ENCODE peak calls at places on chromosomes 3 and 15, in four cellular contexts. P is transverse colon, S is foreskin fibroblast, M is heart right ventricle. E is an unnamed sample.

GRCh38 chr15:74978503-74978902 is 16.9 kb upstream of the SCAMP5 start:
- DNase-seq in P (no peak), S (peak; percentile 59), M (no peak), E (no peak)

GRCh38 chr15:75713338-75713895 is 769 bp upstream of the CSPG4 start:
- DNase-seq in P (peak; percentile 51), S (peak; percentile 30), M (no peak), E (no peak)

GRCh38 chr3:168794427-168794826 is 698.7 kb upstream of the GOLIM4 start:
- DNase-seq in P (no peak), S (no peak), M (no peak), E (no peak)

GRCh38 chr3:152458023-152458724 is 189.4 kb downstream of the MBNL1 start:
- DNase-seq in P (no peak), S (no peak), M (no peak), E (no peak)

GRCh38 chr3:126338796-126339241 is 18.4 kb downstream of the KLF15 start:
- DNase-seq in P (peak; percentile 5), S (no peak), M (no peak), E (no peak)

GRCh38 chr15:95663156-95663831 is 667.2 kb upstream of the NR2F2 start:
- DNase-seq in P (no peak), S (peak; percentile 66), M (no peak), E (no peak)

GRCh38 chr3:50238549-50239026 is 2.6 kb downstream of the GNAI2 start:
- DNase-seq in P (peak; percentile 93), S (peak; percentile 41), M (peak; percentile 89), E (peak; percentile 82)

GRCh38 chr15:64921711-64922110 is 10.0 kb downstream of the ANKDD1A start:
- DNase-seq in P (no peak), S (no peak), M (no peak), E (no peak)

GRCh38 chr3:146827836-146828235 is 222.7 kb upstream of the PLSCR5 start:
- DNase-seq in P (no peak), S (no peak), M (no peak), E (no peak)

DNA sequence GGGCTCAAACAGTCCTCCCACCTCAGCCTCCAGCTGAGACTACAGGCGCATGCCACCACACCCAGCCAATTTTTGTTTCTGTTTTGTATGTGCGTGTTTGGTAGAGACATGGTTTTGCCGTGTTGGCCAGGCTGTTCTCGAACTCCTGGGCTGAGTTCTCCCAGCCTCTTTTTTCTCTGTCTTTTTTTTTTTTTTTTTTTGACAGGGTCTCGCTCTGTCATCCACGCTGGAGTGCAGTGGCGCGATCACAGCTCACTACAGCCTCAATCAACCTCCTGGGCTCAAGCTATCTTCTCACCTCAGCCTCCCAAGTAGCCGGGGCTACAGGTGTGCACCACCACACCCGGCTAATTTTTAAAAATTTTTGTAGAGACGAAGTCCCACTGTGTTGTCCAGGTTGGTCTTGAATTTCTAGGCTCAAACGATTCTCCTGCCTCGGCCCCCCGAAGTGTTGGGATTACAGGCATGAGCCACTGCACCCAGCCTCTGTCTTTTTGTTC is 867 bp upstream of the DCAF1 start:
- DNase-seq in P (peak; percentile 22), S (no peak), M (peak; percentile 23), E (peak; percentile 26)
- H3K4me3 ChIP-seq in P (peak overlapping the region; percentile 10), S (peak overlapping the region; percentile 42), M (peak overlapping the region; percentile 85), E (no peak overlapping the region)

DNA sequence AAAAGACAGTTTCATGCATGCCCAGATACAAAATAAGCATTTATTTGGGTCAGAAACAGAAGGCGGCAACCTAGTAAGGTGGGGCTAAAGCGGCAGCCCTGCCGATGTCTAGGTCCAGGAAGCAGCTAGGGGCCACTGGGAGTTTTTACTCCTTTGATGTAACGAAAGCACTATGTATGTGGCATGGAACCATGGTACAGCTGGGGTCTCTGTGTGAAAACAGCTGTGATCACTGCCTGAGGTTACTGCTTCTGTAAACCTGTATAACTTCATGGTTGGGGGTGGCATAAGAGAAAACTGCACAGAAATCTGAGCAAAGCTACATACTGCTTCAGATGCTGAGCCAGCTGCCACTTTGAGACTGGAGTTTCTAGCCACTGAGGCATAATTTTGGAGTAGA is 119.5 kb downstream of the ZNF280D start:
- DNase-seq in P (no peak), S (no peak), M (no peak), E (no peak)
- H3K4me3 ChIP-seq in P (no peak overlapping the region), S (no peak overlapping the region), M (no peak overlapping the region), E (no peak overlapping the region)

DNA sequence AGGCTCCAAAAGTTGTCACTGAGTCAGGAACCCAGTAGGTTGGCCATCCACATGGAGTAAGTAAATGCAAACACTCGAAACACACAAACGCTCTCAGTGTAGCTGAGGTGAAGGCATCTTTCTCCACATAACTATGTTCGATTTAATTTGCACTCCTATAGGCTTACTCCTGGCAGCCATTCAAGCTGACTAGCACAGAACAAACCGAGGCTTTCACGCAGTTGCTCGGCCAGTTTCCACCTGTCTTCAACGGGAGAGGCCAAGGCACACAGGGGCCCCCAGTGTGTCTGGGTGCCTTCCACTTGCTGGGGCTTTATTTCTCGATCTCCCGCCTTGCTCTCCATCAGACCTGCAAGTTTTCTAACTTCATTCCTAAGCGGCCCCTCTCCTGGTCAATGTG is 18.9 kb downstream of the RGMA start:
- DNase-seq in P (no peak), S (no peak), M (no peak), E (no peak)
- H3K4me3 ChIP-seq in P (peak overlapping the region; percentile 2), S (no peak overlapping the region), M (peak overlapping the region; percentile 84), E (no peak overlapping the region)

GRCh38 chr3:8765528-8765927 is 3.9 kb downstream of the OXTR start:
- DNase-seq in P (no peak), S (no peak), M (no peak), E (no peak)

GRCh38 chr3:8766148-8766547 is 3.3 kb downstream of the OXTR start:
- DNase-seq in P (no peak), S (no peak), M (no peak), E (no peak)

GRCh38 chr3:8767667-8768363 is 1.6 kb downstream of the OXTR start:
- DNase-seq in P (peak; percentile 32), S (no peak), M (no peak), E (no peak)

GRCh38 chr3:8768364-8769087 is 887 bp downstream of the OXTR start:
- DNase-seq in P (no peak), S (no peak), M (no peak), E (no peak)

DNA sequence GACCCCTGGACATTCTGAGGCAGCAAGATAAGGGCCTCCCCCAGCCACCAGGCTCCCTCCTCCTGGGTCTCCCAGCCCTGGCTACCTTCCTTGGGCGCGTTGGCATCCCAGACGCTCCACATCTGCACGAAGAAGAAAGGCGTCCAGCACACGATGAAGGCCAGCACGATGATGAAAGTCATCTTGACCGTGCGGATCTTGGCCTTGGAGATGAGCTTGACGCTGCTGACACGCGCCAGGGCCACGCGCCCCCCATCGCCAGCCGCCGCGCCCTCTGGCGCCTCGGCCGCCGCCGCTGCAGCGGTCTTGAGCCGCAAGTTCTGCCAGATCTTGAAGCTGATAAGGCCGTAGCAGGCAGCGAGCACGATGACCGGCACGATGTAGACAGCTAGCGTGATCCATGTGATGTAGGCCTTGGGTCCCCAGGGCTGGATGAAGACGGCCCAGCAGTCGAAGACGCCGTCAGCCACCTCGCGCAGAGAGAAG is 2.2 kb downstream of the OXTR start:
- DNase-seq in P (no peak), S (no peak), M (no peak), E (no peak)
- H3K4me3 ChIP-seq in P (no peak overlapping the region), S (peak overlapping the region; percentile 42), M (peak overlapping the region; percentile 54), E (no peak overlapping the region)

DNA sequence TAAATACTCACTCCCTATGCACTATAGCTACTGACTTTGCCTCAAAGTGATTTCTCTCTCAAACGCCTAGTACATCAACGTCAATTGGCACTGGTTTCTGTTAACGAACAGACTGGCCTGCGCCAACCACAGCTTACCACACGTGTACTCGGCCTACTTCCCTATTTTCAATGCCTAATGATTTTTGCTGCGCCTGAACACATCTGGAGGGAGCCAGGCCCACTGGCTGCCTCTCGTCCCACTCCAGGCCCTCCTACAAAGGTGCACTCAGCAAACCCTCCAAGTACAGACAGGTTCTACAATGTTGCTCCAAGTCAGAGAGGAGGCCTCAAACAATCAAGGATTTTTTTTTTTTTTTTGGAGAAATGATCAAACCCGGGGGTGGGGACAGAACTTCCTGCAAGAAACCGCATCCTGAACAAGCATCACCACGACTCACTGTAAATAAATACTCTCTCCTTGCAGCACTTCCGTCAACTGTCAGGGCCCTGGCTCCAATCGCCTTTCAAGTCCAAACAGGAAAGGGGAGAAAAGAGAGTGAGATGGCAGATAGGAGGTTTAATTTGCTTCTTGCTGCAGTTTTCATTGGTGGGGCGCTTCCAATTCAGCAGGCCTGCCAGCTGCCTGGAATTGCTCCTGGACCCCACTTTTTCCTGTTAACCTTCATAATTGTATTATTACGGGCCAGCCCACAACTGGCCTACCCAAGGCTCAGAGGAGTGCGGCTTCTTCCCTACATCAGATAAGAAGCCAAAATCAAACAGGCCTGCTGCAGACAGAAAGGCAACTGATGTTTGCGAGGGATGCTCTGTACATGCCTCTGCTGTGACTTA is 139.3 kb downstream of the FOXP1 start:
- DNase-seq in P (peak; percentile 64), S (peak; percentile 67), M (no peak), E (peak; percentile 69)
- H3K4me3 ChIP-seq in P (no peak overlapping the region), S (no peak overlapping the region), M (no peak overlapping the region), E (no peak overlapping the region)

E was measured in lower leg skin.